ENCODE peak calls at places on chromosome 6, in four cellular contexts. X, B, G and P are unnamed samples.

GRCh38 chr6:43120938-43121913 is 45.1 kb downstream of the PTK7 start:
- DNase-seq in B (no peak), G (no peak), X (no peak), P (peak)

GRCh38 chr6:14518515-14519217 is 401.1 kb downstream of the CD83 start:
- DNase-seq in X (no peak), B (no peak), G (no peak), P (no peak)

GRCh38 chr6:144194293-144194828 is 44.0 kb downstream of the STX11 start:
- DNase-seq in X (no peak), B (no peak), G (no peak), P (no peak)

GRCh38 chr6:34161857-34162515 is 16.1 kb upstream of the GRM4 start:
- DNase-seq in B (no peak), G (no peak), X (no peak), P (peak)

GRCh38 chr6:123439371-123439770 is 197.4 kb downstream of the TRDN start:
- DNase-seq in G (no peak), X (no peak), B (no peak), P (no peak)

GRCh38 chr6:79180082-79180481 is 54.4 kb downstream of the HMGN3 start:
- DNase-seq in X (no peak), B (no peak), G (no peak), P (no peak)

GRCh38 chr6:53896237-53896636 is 101.4 kb downstream of the LRRC1 start:
- DNase-seq in B (no peak), X (no peak), G (no peak), P (no peak)

GRCh38 chr6:37920667-37921066 is 101.1 kb downstream of the ZFAND3 start:
- DNase-seq in B (peak), X (no peak), G (no peak), P (no peak)

GRCh38 chr6:162100091-162100490 is 627.5 kb downstream of the PRKN start:
- DNase-seq in G (no peak), B (no peak), X (no peak), P (no peak)

GRCh38 chr6:127119361-127120108 is 1.1 kb downstream of the RSPO3 start:
- DNase-seq in G (peak), X (peak), B (no peak), P (peak)

GRCh38 chr6:32763417-32763816 is at the start of gene HLA-DQB2:
- DNase-seq in B (no peak), X (no peak), G (no peak), P (no peak)

GRCh38 chr6:133632206-133632605 is 256.7 kb upstream of the TCF21 start:
- DNase-seq in X (no peak), B (no peak), G (no peak), P (no peak)

GRCh38 chr6:21157186-21157929 is 436.2 kb upstream of the SOX4 start:
- DNase-seq in B (no peak), G (no peak), X (no peak), P (no peak)

GRCh38 chr6:85405853-85406198 is 44.1 kb upstream of the NT5E start:
- DNase-seq in X (no peak), G (no peak), B (no peak), P (no peak)

GRCh38 chr6:11055127-11055627 is 11.1 kb upstream of the ELOVL2 start:
- DNase-seq in X (no peak), G (no peak), B (no peak), P (no peak)

GRCh38 chr6:51962355-51962754 is 125.1 kb downstream of the PKHD1 start:
- DNase-seq in X (no peak), G (no peak), B (no peak), P (no peak)

GRCh38 chr6:5772634-5773230 is 234.0 kb downstream of the NRN1 start:
- DNase-seq in G (no peak), X (no peak), B (no peak), P (no peak)

GRCh38 chr6:4936681-4937041 is 67.2 kb downstream of the RPP40 start:
- DNase-seq in G (no peak), B (peak), X (no peak), P (no peak)

GRCh38 chr6:40822619-40823018 is 216.4 kb downstream of the UNC5CL start:
- DNase-seq in B (no peak), X (no peak), G (no peak), P (no peak)

GRCh38 chr6:22940571-22941290 is 371.4 kb downstream of the HDGFL1 start:
- DNase-seq in G (no peak), X (no peak), B (no peak), P (no peak)

GRCh38 chr6:35972471-35972985 is 51.6 kb upstream of the SRPK1 start:
- DNase-seq in G (no peak), B (no peak), X (no peak), P (no peak)

GRCh38 chr6:162533009-162533400 is 194.6 kb downstream of the PRKN start:
- DNase-seq in B (no peak), G (no peak), X (no peak), P (no peak)

GRCh38 chr6:107115695-107116327 is 496 bp upstream of the BEND3 start:
- DNase-seq in X (peak), B (peak), G (no peak), P (peak)

GRCh38 chr6:146090474-146090873 is 61.6 kb downstream of the GRM1 start:
- DNase-seq in G (no peak), B (no peak), X (no peak), P (no peak)

GRCh38 chr6:145815875-145816274 is 1.3 kb upstream of the FBXO30 start:
- DNase-seq in G (peak), B (no peak), X (no peak), P (no peak)

GRCh38 chr6:136586295-136586694 is 36.1 kb upstream of the MAP7 start:
- DNase-seq in B (no peak), G (no peak), X (no peak), P (no peak)

GRCh38 chr6:41748102-41748477 is 893 bp upstream of the PGC start:
- DNase-seq in G (no peak), B (no peak), X (no peak), P (no peak)

GRCh38 chr6:166470029-166470862 is 87.5 kb upstream of the MPC1 start:
- DNase-seq in G (no peak), B (no peak), X (no peak), P (no peak)

GRCh38 chr6:137816133-137816579 is 50.9 kb upstream of the TNFAIP3 start:
- DNase-seq in X (no peak), G (no peak), B (no peak), P (no peak)

GRCh38 chr6:148074735-148075134 is 267.9 kb upstream of the SASH1 start:
- DNase-seq in G (no peak), B (no peak), X (no peak), P (no peak)

GRCh38 chr6:100464910-100465700 is at the start of gene SIM1:
- DNase-seq in B (peak), X (peak), G (peak), P (no peak)

GRCh38 chr6:75532521-75532920 is 38.9 kb upstream of the FILIP1 start:
- DNase-seq in G (no peak), B (no peak), X (no peak), P (no peak)